ENCODE peak calls at places on chromosomes 7 and 10, in nine cellular contexts. One of them, this sample, is unnamed. For H3K27me3, the result is how much of the 10 kb centered on the place peaks cover.

GRCh38 chr10:71974489-71975011 is 10.4 kb downstream of the CHST3 start:
- DNase-seq in left ventricle myocardium inferior: no peak
- DNase-seq in Caco-2: no peak
- DNase-seq in fibroblast of lung: peak
- DNase-seq in PC-3: peak
- DNase-seq in CD4-positive, alpha-beta T cell: no peak
- DNase-seq in stomach: no peak
- DNase-seq in ovary: no peak
- DNase-seq in GM06990: peak
- DNase-seq in this sample: no peak

GRCh38 chr7:135761751-135762488 is 13.3 kb upstream of the FAM180A start:
- DNase-seq in left ventricle myocardium inferior: no peak
- DNase-seq in Caco-2: no peak
- DNase-seq in fibroblast of lung: peak
- DNase-seq in PC-3: no peak
- DNase-seq in CD4-positive, alpha-beta T cell: no peak
- DNase-seq in stomach: no peak
- DNase-seq in ovary: no peak
- DNase-seq in GM06990: no peak
- DNase-seq in this sample: no peak

GRCh38 chr7:65980478-65981250 is 1.3 kb downstream of the GUSB start:
- DNase-seq in left ventricle myocardium inferior: peak
- DNase-seq in Caco-2: no peak
- DNase-seq in fibroblast of lung: peak
- DNase-seq in PC-3: peak
- DNase-seq in CD4-positive, alpha-beta T cell: peak
- DNase-seq in stomach: peak
- DNase-seq in ovary: peak
- DNase-seq in GM06990: peak
- DNase-seq in this sample: peak

GRCh38 chr7:105707967-105708580 is 126.8 kb upstream of the EFCAB10 start:
- DNase-seq in left ventricle myocardium inferior: no peak
- DNase-seq in Caco-2: no peak
- DNase-seq in fibroblast of lung: no peak
- DNase-seq in PC-3: no peak
- DNase-seq in CD4-positive, alpha-beta T cell: no peak
- DNase-seq in stomach: no peak
- DNase-seq in ovary: no peak
- DNase-seq in GM06990: no peak
- DNase-seq in this sample: no peak

GRCh38 chr10:21238717-21239116 is 286.8 kb downstream of the SKIDA1 start:
- DNase-seq in left ventricle myocardium inferior: no peak
- DNase-seq in Caco-2: no peak
- DNase-seq in fibroblast of lung: no peak
- DNase-seq in PC-3: peak
- DNase-seq in CD4-positive, alpha-beta T cell: no peak
- DNase-seq in stomach: no peak
- DNase-seq in ovary: no peak
- DNase-seq in GM06990: no peak
- DNase-seq in this sample: no peak

GRCh38 chr7:7181519-7182155 is 707 bp upstream of the C1GALT1 start:
- DNase-seq in left ventricle myocardium inferior: no peak
- DNase-seq in Caco-2: peak
- DNase-seq in fibroblast of lung: peak
- DNase-seq in PC-3: peak
- DNase-seq in CD4-positive, alpha-beta T cell: peak
- DNase-seq in stomach: peak
- DNase-seq in ovary: peak
- DNase-seq in GM06990: peak
- DNase-seq in this sample: peak

GRCh38 chr7:41785840-41786239 is 83.0 kb upstream of the INHBA start:
- DNase-seq in left ventricle myocardium inferior: no peak
- DNase-seq in Caco-2: no peak
- DNase-seq in fibroblast of lung: no peak
- DNase-seq in PC-3: no peak
- DNase-seq in CD4-positive, alpha-beta T cell: no peak
- DNase-seq in stomach: no peak
- DNase-seq in ovary: peak
- DNase-seq in GM06990: no peak
- DNase-seq in this sample: no peak

GRCh38 chr10:22803201-22803895 is 89.0 kb upstream of the PIP4K2A start:
- DNase-seq in left ventricle myocardium inferior: no peak
- DNase-seq in Caco-2: no peak
- DNase-seq in fibroblast of lung: peak
- DNase-seq in PC-3: peak
- DNase-seq in CD4-positive, alpha-beta T cell: no peak
- DNase-seq in stomach: no peak
- DNase-seq in ovary: no peak
- DNase-seq in GM06990: no peak
- DNase-seq in this sample: no peak

GRCh38 chr7:44279731-44280505 is 45.5 kb downstream of the CAMK2B start:
- DNase-seq in left ventricle myocardium inferior: peak
- DNase-seq in Caco-2: no peak
- DNase-seq in fibroblast of lung: no peak
- DNase-seq in PC-3: no peak
- DNase-seq in CD4-positive, alpha-beta T cell: no peak
- DNase-seq in stomach: no peak
- DNase-seq in ovary: peak
- DNase-seq in GM06990: no peak
- DNase-seq in this sample: no peak

GRCh38 chr7:44277391-44277790 is 48.0 kb downstream of the CAMK2B start:
- DNase-seq in left ventricle myocardium inferior: peak
- DNase-seq in Caco-2: no peak
- DNase-seq in fibroblast of lung: no peak
- DNase-seq in PC-3: no peak
- DNase-seq in CD4-positive, alpha-beta T cell: no peak
- DNase-seq in stomach: no peak
- DNase-seq in ovary: no peak
- DNase-seq in GM06990: no peak
- DNase-seq in this sample: no peak

GRCh38 chr7:44279286-44279685 is 46.1 kb downstream of the CAMK2B start:
- DNase-seq in left ventricle myocardium inferior: peak
- DNase-seq in Caco-2: no peak
- DNase-seq in fibroblast of lung: no peak
- DNase-seq in PC-3: no peak
- DNase-seq in CD4-positive, alpha-beta T cell: no peak
- DNase-seq in stomach: no peak
- DNase-seq in ovary: peak
- DNase-seq in GM06990: no peak
- DNase-seq in this sample: peak

GRCh38 chr7:44277851-44278250 is 47.5 kb downstream of the CAMK2B start:
- DNase-seq in left ventricle myocardium inferior: peak
- DNase-seq in Caco-2: no peak
- DNase-seq in fibroblast of lung: peak
- DNase-seq in PC-3: no peak
- DNase-seq in CD4-positive, alpha-beta T cell: no peak
- DNase-seq in stomach: no peak
- DNase-seq in ovary: peak
- DNase-seq in GM06990: no peak
- DNase-seq in this sample: no peak

DNA sequence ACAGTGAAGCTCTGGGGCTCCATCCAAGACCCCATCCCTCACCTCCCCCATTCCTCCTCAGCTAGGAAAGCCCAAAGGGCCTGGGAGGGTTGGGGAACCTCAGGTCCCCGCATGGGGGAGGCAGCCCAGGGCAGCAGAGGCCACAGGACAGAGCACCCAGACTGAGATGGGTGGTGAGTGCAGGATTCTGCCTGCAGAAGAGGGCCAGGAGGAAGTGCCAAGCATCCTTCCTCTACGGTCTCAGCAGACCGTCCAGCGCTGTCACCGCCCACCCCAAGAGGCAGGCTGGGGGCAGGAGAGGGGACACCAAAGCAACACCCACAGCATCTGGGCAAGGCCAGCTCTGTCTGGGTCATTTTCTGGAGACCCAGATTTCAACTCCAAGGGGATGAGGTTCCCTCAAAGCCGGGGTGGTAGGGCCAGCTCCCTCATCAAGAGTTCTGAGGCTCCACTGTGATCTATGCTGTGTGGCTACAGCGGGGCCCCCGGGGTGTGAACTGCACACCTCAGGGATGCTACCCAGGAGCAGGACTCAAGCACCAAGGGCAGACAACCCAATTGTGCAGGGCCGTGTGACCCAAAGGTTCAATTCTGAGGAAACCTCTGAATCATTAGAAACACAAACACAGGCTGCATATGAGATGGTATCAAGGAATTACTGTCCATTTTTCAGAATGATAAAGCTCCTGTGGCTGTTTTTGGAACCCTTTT is 46.8 kb downstream of the CAMK2B start:
- DNase-seq in left ventricle myocardium inferior: peak
- DNase-seq in Caco-2: no peak
- DNase-seq in fibroblast of lung: peak
- DNase-seq in PC-3: no peak
- DNase-seq in CD4-positive, alpha-beta T cell: no peak
- DNase-seq in stomach: no peak
- DNase-seq in ovary: peak
- DNase-seq in GM06990: no peak
- DNase-seq in this sample: no peak
- H3K27me3 ChIP-seq in left ventricle myocardium inferior: under half
- H3K27me3 ChIP-seq in Caco-2: under half
- H3K27me3 ChIP-seq in fibroblast of lung: under half
- H3K27me3 ChIP-seq in PC-3: under half
- H3K27me3 ChIP-seq in CD4-positive, alpha-beta T cell: under half
- H3K27me3 ChIP-seq in stomach: under half
- H3K27me3 ChIP-seq in ovary: under half
- H3K27me3 ChIP-seq in GM06990: under half
- H3K27me3 ChIP-seq in this sample: under half

DNA sequence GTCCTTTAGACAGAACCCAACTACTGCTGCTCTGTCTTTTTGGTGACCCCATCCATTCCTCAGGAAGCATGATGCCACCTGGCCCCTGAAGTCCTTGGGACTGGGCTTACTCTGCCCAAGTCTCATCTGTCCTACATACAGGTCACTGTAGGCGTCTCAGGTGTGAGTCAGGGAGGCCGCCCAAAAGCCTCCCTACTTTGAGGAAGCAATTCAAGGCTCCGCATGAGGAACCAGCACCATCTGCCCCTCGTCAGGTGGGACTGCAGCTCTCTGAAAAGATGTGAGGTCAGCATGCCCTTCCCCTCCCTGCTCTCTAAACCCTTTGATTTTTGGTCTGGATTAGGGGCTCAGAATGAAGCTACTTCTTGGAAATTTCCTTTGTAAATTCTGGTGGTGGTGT is 354.8 kb downstream of the CXCL12 start:
- DNase-seq in left ventricle myocardium inferior: no peak
- DNase-seq in Caco-2: peak
- DNase-seq in fibroblast of lung: no peak
- DNase-seq in PC-3: peak
- DNase-seq in CD4-positive, alpha-beta T cell: peak
- DNase-seq in stomach: no peak
- DNase-seq in ovary: no peak
- DNase-seq in GM06990: no peak
- DNase-seq in this sample: no peak
- TF ChIP-seq CTCF in left ventricle myocardium inferior: peak
- TF ChIP-seq CTCF in Caco-2: no peak
- TF ChIP-seq CTCF in fibroblast of lung: no peak
- TF ChIP-seq CTCF in PC-3: peak
- TF ChIP-seq CTCF in CD4-positive, alpha-beta T cell: no peak
- TF ChIP-seq CTCF in stomach: no peak
- TF ChIP-seq CTCF in ovary: no peak
- TF ChIP-seq CTCF in GM06990: peak
- TF ChIP-seq CTCF in this sample: no peak

DNA sequence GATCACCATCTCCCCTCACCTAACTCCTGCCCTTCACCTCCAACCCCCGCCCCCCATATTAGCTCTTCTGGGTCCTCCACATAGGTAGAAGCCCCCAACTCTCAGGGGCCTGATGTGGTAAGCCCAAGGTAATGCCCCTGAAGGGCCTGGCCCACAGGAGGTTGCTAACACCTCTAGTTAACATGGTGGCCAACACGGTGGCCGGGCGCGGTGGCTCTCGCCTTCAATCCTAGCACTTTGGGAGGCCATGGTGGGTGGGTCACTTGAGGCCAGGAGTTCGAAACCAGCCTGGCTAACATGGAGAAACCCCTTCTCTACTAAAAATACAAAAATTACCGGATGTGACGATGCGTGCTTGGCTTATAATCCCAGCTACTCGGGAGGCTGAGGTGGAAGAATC is 954 bp upstream of the MLXIPL start:
- DNase-seq in left ventricle myocardium inferior: no peak
- DNase-seq in Caco-2: no peak
- DNase-seq in fibroblast of lung: no peak
- DNase-seq in PC-3: no peak
- DNase-seq in CD4-positive, alpha-beta T cell: no peak
- DNase-seq in stomach: no peak
- DNase-seq in ovary: no peak
- DNase-seq in GM06990: no peak
- DNase-seq in this sample: no peak
- H3K27me3 ChIP-seq in left ventricle myocardium inferior: half or more
- H3K27me3 ChIP-seq in Caco-2: under half
- H3K27me3 ChIP-seq in fibroblast of lung: under half
- H3K27me3 ChIP-seq in PC-3: under half
- H3K27me3 ChIP-seq in CD4-positive, alpha-beta T cell: half or more
- H3K27me3 ChIP-seq in stomach: under half
- H3K27me3 ChIP-seq in ovary: under half
- H3K27me3 ChIP-seq in GM06990: under half
- H3K27me3 ChIP-seq in this sample: under half

GRCh38 chr10:131891929-131892816 is 8.6 kb upstream of the PPP2R2D start:
- DNase-seq in left ventricle myocardium inferior: no peak
- DNase-seq in Caco-2: no peak
- DNase-seq in fibroblast of lung: no peak
- DNase-seq in PC-3: no peak
- DNase-seq in CD4-positive, alpha-beta T cell: no peak
- DNase-seq in stomach: no peak
- DNase-seq in ovary: peak
- DNase-seq in GM06990: no peak
- DNase-seq in this sample: no peak

GRCh38 chr10:131889755-131890154 is 11.1 kb upstream of the PPP2R2D start:
- DNase-seq in left ventricle myocardium inferior: no peak
- DNase-seq in Caco-2: no peak
- DNase-seq in fibroblast of lung: no peak
- DNase-seq in PC-3: no peak
- DNase-seq in CD4-positive, alpha-beta T cell: no peak
- DNase-seq in stomach: no peak
- DNase-seq in ovary: no peak
- DNase-seq in GM06990: no peak
- DNase-seq in this sample: no peak

GRCh38 chr10:131892817-131893675 is 7.8 kb upstream of the PPP2R2D start:
- DNase-seq in left ventricle myocardium inferior: no peak
- DNase-seq in Caco-2: no peak
- DNase-seq in fibroblast of lung: no peak
- DNase-seq in PC-3: no peak
- DNase-seq in CD4-positive, alpha-beta T cell: no peak
- DNase-seq in stomach: no peak
- DNase-seq in ovary: no peak
- DNase-seq in GM06990: no peak
- DNase-seq in this sample: no peak

GRCh38 chr10:131890276-131891195 is 10.3 kb upstream of the PPP2R2D start:
- DNase-seq in left ventricle myocardium inferior: no peak
- DNase-seq in Caco-2: no peak
- DNase-seq in fibroblast of lung: no peak
- DNase-seq in PC-3: no peak
- DNase-seq in CD4-positive, alpha-beta T cell: no peak
- DNase-seq in stomach: no peak
- DNase-seq in ovary: no peak
- DNase-seq in GM06990: no peak
- DNase-seq in this sample: no peak

DNA sequence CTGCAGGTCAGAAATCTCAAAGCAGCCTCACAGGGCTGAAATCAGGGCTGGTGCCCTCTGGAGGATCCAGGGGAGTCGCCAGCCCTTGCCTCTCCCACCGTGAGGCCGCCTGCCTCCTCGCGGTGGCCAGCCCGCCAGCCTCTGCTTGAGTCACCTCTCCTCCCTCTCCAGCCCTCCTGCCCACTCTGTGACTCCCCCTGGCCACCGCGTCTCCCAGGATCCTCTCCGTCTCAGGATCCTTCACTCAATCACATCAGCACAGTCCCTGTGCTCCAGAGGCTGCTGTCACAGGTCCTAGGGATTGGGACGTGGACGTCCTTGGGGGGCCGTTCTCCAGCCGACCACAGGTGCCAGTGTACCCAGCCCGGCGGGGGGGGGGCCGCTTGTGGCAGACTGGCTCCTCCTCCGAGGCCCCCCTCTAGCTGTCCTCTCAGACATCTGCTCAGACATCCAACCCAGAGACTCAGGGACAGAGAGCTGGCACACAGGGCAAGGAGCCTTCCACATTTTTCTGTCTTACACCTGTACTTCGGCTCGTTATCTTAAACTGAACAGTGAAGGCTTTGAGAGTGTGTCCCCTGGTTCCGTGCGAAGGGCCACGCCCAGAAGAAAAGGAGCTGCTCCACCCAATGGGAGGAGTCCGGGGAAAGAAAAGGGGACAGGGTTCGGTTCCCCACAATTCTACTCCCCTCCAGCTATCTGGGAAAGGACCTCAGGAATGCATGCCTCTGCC is 9.4 kb upstream of the PPP2R2D start:
- DNase-seq in left ventricle myocardium inferior: no peak
- DNase-seq in Caco-2: peak
- DNase-seq in fibroblast of lung: no peak
- DNase-seq in PC-3: no peak
- DNase-seq in CD4-positive, alpha-beta T cell: no peak
- DNase-seq in stomach: no peak
- DNase-seq in ovary: no peak
- DNase-seq in GM06990: no peak
- DNase-seq in this sample: no peak
- TF ChIP-seq CTCF in left ventricle myocardium inferior: no peak
- TF ChIP-seq CTCF in Caco-2: no peak
- TF ChIP-seq CTCF in fibroblast of lung: no peak
- TF ChIP-seq CTCF in PC-3: no peak
- TF ChIP-seq CTCF in CD4-positive, alpha-beta T cell: no peak
- TF ChIP-seq CTCF in stomach: no peak
- TF ChIP-seq CTCF in ovary: no peak
- TF ChIP-seq CTCF in GM06990: no peak
- TF ChIP-seq CTCF in this sample: no peak

This sample was measured in CD8-positive, alpha-beta T cell.